ENCODE peak calls at places on chromosomes 13 and 19, in nine cellular contexts. I is effector CD4-positive, alpha-beta T cell; T is left ventricle myocardium inferior; L is activated naive CD8-positive, alpha-beta T cell treated with anti-CD3 and anti-CD28 coated beads, Interleukin-2, amount 50 U/mL, for 24 hours; S is uterus; U is PC-3; D is HS-5; M is KG1; V is left kidney. H is an unnamed sample.

GRCh38 chr13:43905435-43906031 is 25.8 kb downstream of the LACC1 start:
- DNase-seq in I (peak; percentile 9), T (no peak), L (no peak), S (peak; percentile 18), U (peak; percentile 80), D (peak; percentile 18), M (peak; percentile 60), V (peak; percentile 86), H (no peak)

GRCh38 chr19:17973759-17974158 is 6.9 kb downstream of the KCNN1 start:
- DNase-seq in I (no peak), T (no peak), L (no peak), S (no peak), U (no peak), D (no peak), M (no peak), V (no peak), H (no peak)

GRCh38 chr19:28522545-28522922 is 690.4 kb downstream of the UQCRFS1 start:
- DNase-seq in I (no peak), T (no peak), L (no peak), S (no peak), U (no peak), D (no peak), M (no peak), V (no peak), H (no peak)

GRCh38 chr13:24618219-24618955 is 61.8 kb upstream of the ATP12A start:
- DNase-seq in I (peak; percentile 51), T (no peak), L (peak; percentile 72), S (no peak), U (no peak), D (no peak), M (peak; percentile 19), V (no peak), H (no peak)

GRCh38 chr13:113544896-113545295 is 39.7 kb upstream of the TFDP1 start:
- DNase-seq in I (no peak), T (no peak), L (no peak), S (peak; percentile 5), U (no peak), D (no peak), M (no peak), V (no peak), H (no peak)

GRCh38 chr19:55549500-55550320 is 4.4 kb upstream of the SBK3 start:
- DNase-seq in I (no peak), T (no peak), L (no peak), S (no peak), U (peak; percentile 81), D (peak; percentile 77), M (no peak), V (peak; percentile 98), H (no peak)

GRCh38 chr13:46810440-46810839 is 13.5 kb upstream of the ESD start:
- DNase-seq in I (no peak), T (no peak), L (no peak), S (no peak), U (no peak), D (no peak), M (no peak), V (no peak), H (no peak)

GRCh38 chr13:113930711-113931637 is 42.9 kb downstream of the C13orf46 start:
- DNase-seq in I (peak; percentile 38), T (no peak), L (peak; percentile 67), S (peak; percentile 16), U (no peak), D (no peak), M (no peak), V (no peak), H (no peak)

GRCh38 chr13:101875717-101876393 is 423.4 kb downstream of the ITGBL1 start:
- DNase-seq in I (no peak), T (no peak), L (no peak), S (no peak), U (peak; percentile 92), D (peak; percentile 62), M (no peak), V (no peak), H (no peak)